ENCODE peak calls at places on chromosomes 3 and 15, in nine cellular contexts. One of them, this sample, is unnamed.

GRCh38 chr3:127959873-127960272 is 44.8 kb downstream of the KBTBD12 start:
- DNase-seq in heart left ventricle: peak; percentile 43
- DNase-seq in transverse colon: peak; percentile 11
- DNase-seq in ovary: no peak
- DNase-seq in CD8-positive, alpha-beta T cell: no peak
- DNase-seq in thoracic aorta: no peak
- DNase-seq in left ventricle myocardium inferior: no peak
- DNase-seq in aorta: no peak
- DNase-seq in astrocyte: no peak
- DNase-seq in this sample: no peak

GRCh38 chr3:184952671-184953070 is 140.7 kb downstream of the VPS8 start:
- DNase-seq in heart left ventricle: no peak
- DNase-seq in transverse colon: no peak
- DNase-seq in ovary: no peak
- DNase-seq in CD8-positive, alpha-beta T cell: no peak
- DNase-seq in thoracic aorta: no peak
- DNase-seq in left ventricle myocardium inferior: no peak
- DNase-seq in aorta: no peak
- DNase-seq in astrocyte: no peak
- DNase-seq in this sample: no peak

GRCh38 chr3:149273096-149273751 is 51.6 kb upstream of the CP start:
- DNase-seq in heart left ventricle: no peak
- DNase-seq in transverse colon: peak; percentile 40
- DNase-seq in ovary: peak; percentile 68
- DNase-seq in CD8-positive, alpha-beta T cell: no peak
- DNase-seq in thoracic aorta: no peak
- DNase-seq in left ventricle myocardium inferior: no peak
- DNase-seq in aorta: no peak
- DNase-seq in astrocyte: peak; percentile 70
- DNase-seq in this sample: peak; percentile 60

GRCh38 chr3:154431043-154431442 is 1.1 kb upstream of the GPR149 start:
- DNase-seq in heart left ventricle: no peak
- DNase-seq in transverse colon: no peak
- DNase-seq in ovary: no peak
- DNase-seq in CD8-positive, alpha-beta T cell: no peak
- DNase-seq in thoracic aorta: no peak
- DNase-seq in left ventricle myocardium inferior: no peak
- DNase-seq in aorta: no peak
- DNase-seq in astrocyte: no peak
- DNase-seq in this sample: no peak

GRCh38 chr15:66757521-66757920 is 55.5 kb downstream of the SMAD6 start:
- DNase-seq in heart left ventricle: peak; percentile 20
- DNase-seq in transverse colon: no peak
- DNase-seq in ovary: no peak
- DNase-seq in CD8-positive, alpha-beta T cell: no peak
- DNase-seq in thoracic aorta: no peak
- DNase-seq in left ventricle myocardium inferior: no peak
- DNase-seq in aorta: no peak
- DNase-seq in astrocyte: no peak
- DNase-seq in this sample: no peak

GRCh38 chr3:190097025-190097424 is 23.7 kb downstream of the P3H2 start:
- DNase-seq in heart left ventricle: no peak
- DNase-seq in transverse colon: no peak
- DNase-seq in ovary: no peak
- DNase-seq in CD8-positive, alpha-beta T cell: no peak
- DNase-seq in thoracic aorta: no peak
- DNase-seq in left ventricle myocardium inferior: no peak
- DNase-seq in aorta: no peak
- DNase-seq in astrocyte: no peak
- DNase-seq in this sample: no peak

GRCh38 chr15:31545257-31545656 is 218.6 kb downstream of the KLF13 start:
- DNase-seq in heart left ventricle: no peak
- DNase-seq in transverse colon: no peak
- DNase-seq in ovary: no peak
- DNase-seq in CD8-positive, alpha-beta T cell: no peak
- DNase-seq in thoracic aorta: no peak
- DNase-seq in left ventricle myocardium inferior: no peak
- DNase-seq in aorta: no peak
- DNase-seq in astrocyte: no peak
- DNase-seq in this sample: no peak

GRCh38 chr3:147906275-147906674 is 497.1 kb downstream of the ZIC1 start:
- DNase-seq in heart left ventricle: no peak
- DNase-seq in transverse colon: no peak
- DNase-seq in ovary: no peak
- DNase-seq in CD8-positive, alpha-beta T cell: no peak
- DNase-seq in thoracic aorta: no peak
- DNase-seq in left ventricle myocardium inferior: no peak
- DNase-seq in aorta: no peak
- DNase-seq in astrocyte: no peak
- DNase-seq in this sample: no peak

GRCh38 chr15:96851613-96852012 is 521.1 kb downstream of the NR2F2 start:
- DNase-seq in heart left ventricle: no peak
- DNase-seq in transverse colon: no peak
- DNase-seq in ovary: no peak
- DNase-seq in CD8-positive, alpha-beta T cell: no peak
- DNase-seq in thoracic aorta: no peak
- DNase-seq in left ventricle myocardium inferior: no peak
- DNase-seq in aorta: no peak
- DNase-seq in astrocyte: peak; percentile 63
- DNase-seq in this sample: peak; percentile 35

GRCh38 chr15:74053941-74054529 is 28.3 kb downstream of the GOLGA6A start:
- DNase-seq in heart left ventricle: peak; percentile 81
- DNase-seq in transverse colon: peak; percentile 80
- DNase-seq in ovary: peak; percentile 85
- DNase-seq in CD8-positive, alpha-beta T cell: peak; percentile 76
- DNase-seq in thoracic aorta: no peak
- DNase-seq in left ventricle myocardium inferior: peak; percentile 75
- DNase-seq in aorta: peak; percentile 91
- DNase-seq in astrocyte: peak; percentile 62
- DNase-seq in this sample: peak; percentile 80

GRCh38 chr15:74050835-74051234 is 31.5 kb downstream of the GOLGA6A start:
- DNase-seq in heart left ventricle: peak; percentile 48
- DNase-seq in transverse colon: no peak
- DNase-seq in ovary: no peak
- DNase-seq in CD8-positive, alpha-beta T cell: no peak
- DNase-seq in thoracic aorta: no peak
- DNase-seq in left ventricle myocardium inferior: no peak
- DNase-seq in aorta: no peak
- DNase-seq in astrocyte: no peak
- DNase-seq in this sample: no peak

GRCh38 chr15:74046275-74046674 is 36.1 kb downstream of the GOLGA6A start:
- DNase-seq in heart left ventricle: no peak
- DNase-seq in transverse colon: no peak
- DNase-seq in ovary: no peak
- DNase-seq in CD8-positive, alpha-beta T cell: no peak
- DNase-seq in thoracic aorta: no peak
- DNase-seq in left ventricle myocardium inferior: no peak
- DNase-seq in aorta: no peak
- DNase-seq in astrocyte: no peak
- DNase-seq in this sample: no peak

GRCh38 chr15:74053497-74053896 is 28.9 kb downstream of the GOLGA6A start:
- DNase-seq in heart left ventricle: no peak
- DNase-seq in transverse colon: no peak
- DNase-seq in ovary: no peak
- DNase-seq in CD8-positive, alpha-beta T cell: no peak
- DNase-seq in thoracic aorta: no peak
- DNase-seq in left ventricle myocardium inferior: no peak
- DNase-seq in aorta: peak; percentile 52
- DNase-seq in astrocyte: no peak
- DNase-seq in this sample: no peak

DNA sequence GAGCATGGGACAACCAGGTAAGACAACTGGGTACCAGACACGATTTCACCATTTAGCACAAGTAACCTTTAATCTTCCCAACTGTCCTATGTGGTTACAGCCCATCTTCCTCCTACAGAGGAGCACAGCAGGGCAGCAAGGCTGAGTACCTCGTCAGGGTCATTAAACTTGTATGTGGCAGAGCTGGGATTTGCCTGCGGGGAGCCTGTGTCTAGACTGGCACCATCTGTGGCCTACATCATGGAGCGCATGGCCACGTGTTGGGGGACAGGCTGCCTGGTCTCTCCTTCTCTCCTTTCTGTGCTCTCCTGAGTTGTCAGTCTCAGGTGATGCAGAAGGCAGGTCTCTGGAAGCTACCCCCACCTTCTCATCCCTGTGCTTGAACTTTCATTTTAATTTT is 32.2 kb downstream of the GOLGA6A start:
- DNase-seq in heart left ventricle: no peak
- DNase-seq in transverse colon: no peak
- DNase-seq in ovary: no peak
- DNase-seq in CD8-positive, alpha-beta T cell: no peak
- DNase-seq in thoracic aorta: no peak
- DNase-seq in left ventricle myocardium inferior: no peak
- DNase-seq in aorta: no peak
- DNase-seq in astrocyte: no peak
- DNase-seq in this sample: no peak
- H3K4me1 ChIP-seq in heart left ventricle: peaks cover 5% of the 10 kb centered on the region
- H3K4me1 ChIP-seq in transverse colon: peaks cover 10% of the 10 kb centered on the region
- H3K4me1 ChIP-seq in ovary: peaks cover 19% of the 10 kb centered on the region
- H3K4me1 ChIP-seq in CD8-positive, alpha-beta T cell: peaks cover 16% of the 10 kb centered on the region
- H3K4me1 ChIP-seq in thoracic aorta: peaks cover 37% of the 10 kb centered on the region
- H3K4me1 ChIP-seq in left ventricle myocardium inferior: peaks cover 57% of the 10 kb centered on the region
- H3K4me1 ChIP-seq in aorta: peaks cover 2% of the 10 kb centered on the region
- H3K4me1 ChIP-seq in astrocyte: peaks cover 12% of the 10 kb centered on the region
- H3K4me1 ChIP-seq in this sample: no peaks in the 10 kb centered on the region

DNA sequence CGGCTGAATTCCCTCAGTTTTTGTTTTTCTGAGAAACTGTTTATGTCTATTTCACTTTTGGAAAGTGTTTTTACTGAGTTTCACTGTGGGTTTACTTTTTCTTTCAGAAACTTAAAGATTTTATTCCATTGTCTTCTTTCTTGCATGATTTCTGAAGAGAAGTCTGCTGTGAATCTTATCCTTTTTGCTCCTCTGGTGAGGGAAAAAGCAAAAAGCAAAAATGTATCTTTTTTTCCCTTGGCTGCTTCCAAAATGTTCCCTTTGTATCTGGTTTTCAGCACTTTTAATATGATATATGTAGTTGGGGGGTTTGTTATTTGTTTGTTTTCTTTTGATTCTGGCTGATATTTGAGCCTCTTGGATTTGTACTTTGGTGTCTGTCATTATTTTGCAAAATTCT is 538.0 kb downstream of the GABRG3 start:
- DNase-seq in heart left ventricle: no peak
- DNase-seq in transverse colon: no peak
- DNase-seq in ovary: no peak
- DNase-seq in CD8-positive, alpha-beta T cell: no peak
- DNase-seq in thoracic aorta: no peak
- DNase-seq in left ventricle myocardium inferior: no peak
- DNase-seq in aorta: no peak
- DNase-seq in astrocyte: no peak
- DNase-seq in this sample: no peak
- H3K9me3 ChIP-seq in heart left ventricle: peaks cover 13% of the 10 kb centered on the region
- H3K9me3 ChIP-seq in transverse colon: peaks cover 14% of the 10 kb centered on the region
- H3K9me3 ChIP-seq in ovary: no peaks in the 10 kb centered on the region
- H3K9me3 ChIP-seq in CD8-positive, alpha-beta T cell: no peaks in the 10 kb centered on the region
- H3K9me3 ChIP-seq in thoracic aorta: peaks cover 4% of the 10 kb centered on the region
- H3K9me3 ChIP-seq in left ventricle myocardium inferior: peaks cover 28% of the 10 kb centered on the region
- H3K9me3 ChIP-seq in aorta: peaks cover 4% of the 10 kb centered on the region
- H3K9me3 ChIP-seq in astrocyte: peaks cover 5% of the 10 kb centered on the region
- H3K9me3 ChIP-seq in this sample: no peaks in the 10 kb centered on the region

GRCh38 chr3:59938857-59939256 is 889.0 kb upstream of the CFAP20DC start:
- DNase-seq in heart left ventricle: no peak
- DNase-seq in transverse colon: no peak
- DNase-seq in ovary: no peak
- DNase-seq in CD8-positive, alpha-beta T cell: no peak
- DNase-seq in thoracic aorta: no peak
- DNase-seq in left ventricle myocardium inferior: no peak
- DNase-seq in aorta: no peak
- DNase-seq in astrocyte: no peak
- DNase-seq in this sample: no peak

GRCh38 chr3:59935025-59935424 is 885.2 kb upstream of the CFAP20DC start:
- DNase-seq in heart left ventricle: no peak
- DNase-seq in transverse colon: no peak
- DNase-seq in ovary: no peak
- DNase-seq in CD8-positive, alpha-beta T cell: no peak
- DNase-seq in thoracic aorta: no peak
- DNase-seq in left ventricle myocardium inferior: no peak
- DNase-seq in aorta: no peak
- DNase-seq in astrocyte: no peak
- DNase-seq in this sample: no peak

GRCh38 chr3:59939826-59940426 is 890.1 kb upstream of the CFAP20DC start:
- DNase-seq in heart left ventricle: no peak
- DNase-seq in transverse colon: no peak
- DNase-seq in ovary: no peak
- DNase-seq in CD8-positive, alpha-beta T cell: no peak
- DNase-seq in thoracic aorta: no peak
- DNase-seq in left ventricle myocardium inferior: no peak
- DNase-seq in aorta: no peak
- DNase-seq in astrocyte: no peak
- DNase-seq in this sample: no peak

GRCh38 chr3:59940690-59941089 is 890.9 kb upstream of the CFAP20DC start:
- DNase-seq in heart left ventricle: no peak
- DNase-seq in transverse colon: no peak
- DNase-seq in ovary: no peak
- DNase-seq in CD8-positive, alpha-beta T cell: no peak
- DNase-seq in thoracic aorta: no peak
- DNase-seq in left ventricle myocardium inferior: no peak
- DNase-seq in aorta: no peak
- DNase-seq in astrocyte: no peak
- DNase-seq in this sample: no peak

DNA sequence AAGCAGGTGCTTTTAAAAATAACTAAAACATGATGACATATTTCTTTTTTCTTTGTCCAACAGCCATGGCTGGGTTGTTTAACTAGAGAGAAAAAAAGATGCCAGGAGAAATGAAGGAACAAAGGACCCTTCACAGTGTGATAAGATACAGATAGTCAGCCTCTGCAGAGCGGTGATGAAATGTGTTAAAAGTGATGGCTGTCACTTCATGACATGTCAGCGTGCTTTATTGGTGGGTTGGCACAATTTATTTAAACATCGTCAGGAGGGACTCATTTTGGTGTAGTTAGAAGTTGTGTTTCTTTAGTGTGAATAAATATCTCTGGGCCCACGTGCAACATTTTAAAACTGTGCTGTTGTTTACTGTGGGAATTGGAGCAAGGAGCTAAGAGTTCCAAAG is 887.4 kb upstream of the CFAP20DC start:
- DNase-seq in heart left ventricle: no peak
- DNase-seq in transverse colon: no peak
- DNase-seq in ovary: no peak
- DNase-seq in CD8-positive, alpha-beta T cell: no peak
- DNase-seq in thoracic aorta: no peak
- DNase-seq in left ventricle myocardium inferior: no peak
- DNase-seq in aorta: no peak
- DNase-seq in astrocyte: no peak
- DNase-seq in this sample: no peak
- H3K4me3 ChIP-seq in heart left ventricle: no peak overlapping the region
- H3K4me3 ChIP-seq in transverse colon: no peak overlapping the region
- H3K4me3 ChIP-seq in ovary: no peak overlapping the region
- H3K4me3 ChIP-seq in CD8-positive, alpha-beta T cell: no peak overlapping the region
- H3K4me3 ChIP-seq in thoracic aorta: no peak overlapping the region
- H3K4me3 ChIP-seq in left ventricle myocardium inferior: no peak overlapping the region
- H3K4me3 ChIP-seq in aorta: no peak overlapping the region
- H3K4me3 ChIP-seq in astrocyte: no peak overlapping the region
- H3K4me3 ChIP-seq in this sample: no peak overlapping the region

DNA sequence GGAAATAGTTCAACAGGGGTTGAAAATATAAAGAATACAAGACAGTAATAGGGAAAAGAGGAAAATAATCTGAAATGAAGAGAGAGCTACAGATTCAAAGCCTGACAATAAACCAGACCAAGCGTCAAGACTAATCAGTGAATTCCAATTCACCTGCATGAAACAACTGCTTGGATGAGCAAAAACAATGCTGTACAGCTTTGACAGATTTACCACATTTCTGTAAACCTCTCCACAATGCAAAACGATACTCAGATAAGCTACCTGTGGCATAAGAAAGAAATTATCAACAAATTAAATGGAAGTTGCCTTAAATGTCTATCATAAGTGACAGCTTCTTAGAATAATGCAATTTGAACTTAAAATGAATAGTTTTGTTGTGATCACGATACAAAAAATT is 65.4 kb downstream of the GBE1 start:
- DNase-seq in heart left ventricle: no peak
- DNase-seq in transverse colon: no peak
- DNase-seq in ovary: no peak
- DNase-seq in CD8-positive, alpha-beta T cell: no peak
- DNase-seq in thoracic aorta: no peak
- DNase-seq in left ventricle myocardium inferior: no peak
- DNase-seq in aorta: no peak
- DNase-seq in astrocyte: no peak
- DNase-seq in this sample: no peak
- H3K4me1 ChIP-seq in heart left ventricle: no peaks in the 10 kb centered on the region
- H3K4me1 ChIP-seq in transverse colon: no peaks in the 10 kb centered on the region
- H3K4me1 ChIP-seq in ovary: no peaks in the 10 kb centered on the region
- H3K4me1 ChIP-seq in CD8-positive, alpha-beta T cell: no peaks in the 10 kb centered on the region
- H3K4me1 ChIP-seq in thoracic aorta: no peaks in the 10 kb centered on the region
- H3K4me1 ChIP-seq in left ventricle myocardium inferior: peaks cover 20% of the 10 kb centered on the region
- H3K4me1 ChIP-seq in aorta: no peaks in the 10 kb centered on the region
- H3K4me1 ChIP-seq in astrocyte: no peaks in the 10 kb centered on the region
- H3K4me1 ChIP-seq in this sample: no peaks in the 10 kb centered on the region

This sample was measured in tibial nerve.